ENCODE peak calls at places on chromosomes 16 and 17, in eight cellular contexts. J, R, U, W, F, T, L and K are unnamed samples.
A peak's percentile ranks its signal among the peaks of the same experiment; 100 is the strongest.

GRCh38 chr17:82350182-82351030 is 8.6 kb upstream of the TEX19 start:
- DNase-seq in J (peak; percentile 66), R (no peak), U (no peak), W (no peak), F (peak; percentile 96), T (peak; percentile 48), L (no peak), K (no peak)

GRCh38 chr17:83103200-83103937 is 24.0 kb downstream of the METRNL start:
- DNase-seq in J (peak; percentile 87), R (no peak), U (peak; percentile 78), W (no peak), F (no peak), T (no peak), L (peak; percentile 75), K (peak; percentile 49)

GRCh38 chr17:22266231-22266630 is 573.9 kb downstream of the KCNJ18 start:
- DNase-seq in J (no peak), R (no peak), U (no peak), W (no peak), F (no peak), T (no peak), L (peak; percentile 71), K (no peak)

GRCh38 chr17:6328279-6328678 is 106.6 kb downstream of the AIPL1 start:
- DNase-seq in J (no peak), R (no peak), U (no peak), W (no peak), F (no peak), T (no peak), L (no peak), K (peak; percentile 7)

GRCh38 chr16:62966626-62967025 is 930.4 kb upstream of the CDH8 start:
- DNase-seq in J (no peak), R (no peak), U (no peak), W (no peak), F (no peak), T (no peak), L (no peak), K (no peak)

GRCh38 chr17:50956750-50957523 is 90.8 kb upstream of the TOB1 start:
- DNase-seq in J (peak; percentile 85), R (peak; percentile 58), U (peak; percentile 76), W (no peak), F (peak; percentile 35), T (peak; percentile 74), L (peak; percentile 75), K (peak; percentile 72)

GRCh38 chr17:19335951-19336631 is 26.4 kb downstream of the B9D1 start:
- DNase-seq in J (peak; percentile 43), R (no peak), U (no peak), W (no peak), F (no peak), T (peak; percentile 12), L (no peak), K (no peak)

GRCh38 chr16:47037396-47037745 is 63.9 kb upstream of the DNAJA2 start:
- DNase-seq in J (peak; percentile 53), R (no peak), U (peak; percentile 7), W (no peak), F (peak; percentile 6), T (peak; percentile 27), L (no peak), K (peak; percentile 30)

GRCh38 chr16:57830890-57831484 is 28.7 kb upstream of the KIFC3 start:
- DNase-seq in J (peak; percentile 71), R (no peak), U (no peak), W (no peak), F (no peak), T (no peak), L (no peak), K (no peak)

GRCh38 chr16:57826706-57827625 is 24.7 kb upstream of the KIFC3 start:
- DNase-seq in J (peak; percentile 71), R (no peak), U (peak; percentile 81), W (no peak), F (no peak), T (no peak), L (no peak), K (no peak)

GRCh38 chr16:57826040-57826434 is 23.7 kb upstream of the KIFC3 start:
- DNase-seq in J (no peak), R (no peak), U (no peak), W (no peak), F (no peak), T (no peak), L (no peak), K (no peak)

GRCh38 chr16:57828272-57829161 is 26.2 kb upstream of the KIFC3 start:
- DNase-seq in J (no peak), R (no peak), U (no peak), W (no peak), F (no peak), T (no peak), L (no peak), K (no peak)

DNA sequence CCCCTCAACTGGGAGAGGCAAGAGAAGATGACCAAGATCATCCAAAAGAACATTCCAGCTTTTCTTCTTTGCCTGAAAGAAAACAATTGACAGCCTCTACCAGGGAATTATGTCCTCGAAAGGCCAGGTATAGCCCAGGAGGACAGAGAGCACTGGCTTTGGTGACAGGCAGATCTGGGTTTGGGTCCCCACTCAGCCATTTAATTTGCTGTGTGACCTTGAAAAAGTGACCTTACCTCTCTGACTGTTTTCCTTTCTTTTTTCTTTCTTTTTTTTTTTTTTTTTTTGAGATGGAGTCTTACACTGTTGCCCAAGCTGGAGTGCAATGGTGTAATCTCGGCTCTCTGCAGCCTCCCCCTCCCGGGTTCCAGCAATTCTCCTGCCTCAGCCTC is 27.7 kb upstream of the KIFC3 start:
- DNase-seq in J (no peak), R (no peak), U (no peak), W (no peak), F (no peak), T (no peak), L (no peak), K (no peak)
- H3K4me1 ChIP-seq in J (no peaks in the 10 kb centered on the region), R (peaks cover 3% of the 10 kb centered on the region), U (peaks cover 46% of the 10 kb centered on the region), W (no peaks in the 10 kb centered on the region), F (no peaks in the 10 kb centered on the region), T (no peaks in the 10 kb centered on the region), L (peaks cover 5% of the 10 kb centered on the region), K (peaks cover 6% of the 10 kb centered on the region)

GRCh38 chr16:75458439-75458838 is 6.0 kb downstream of the TMEM170A start:
- DNase-seq in J (peak; percentile 42), R (no peak), U (no peak), W (no peak), F (no peak), T (no peak), L (no peak), K (no peak)

GRCh38 chr16:75458029-75458428 is 6.5 kb downstream of the TMEM170A start:
- DNase-seq in J (no peak), R (no peak), U (no peak), W (no peak), F (no peak), T (no peak), L (no peak), K (no peak)

GRCh38 chr16:75457485-75458021 is 6.9 kb downstream of the TMEM170A start:
- DNase-seq in J (peak; percentile 27), R (no peak), U (no peak), W (no peak), F (no peak), T (no peak), L (no peak), K (no peak)

GRCh38 chr16:75456971-75457370 is 7.5 kb downstream of the TMEM170A start:
- DNase-seq in J (no peak), R (no peak), U (peak; percentile 24), W (no peak), F (no peak), T (no peak), L (no peak), K (no peak)

DNA sequence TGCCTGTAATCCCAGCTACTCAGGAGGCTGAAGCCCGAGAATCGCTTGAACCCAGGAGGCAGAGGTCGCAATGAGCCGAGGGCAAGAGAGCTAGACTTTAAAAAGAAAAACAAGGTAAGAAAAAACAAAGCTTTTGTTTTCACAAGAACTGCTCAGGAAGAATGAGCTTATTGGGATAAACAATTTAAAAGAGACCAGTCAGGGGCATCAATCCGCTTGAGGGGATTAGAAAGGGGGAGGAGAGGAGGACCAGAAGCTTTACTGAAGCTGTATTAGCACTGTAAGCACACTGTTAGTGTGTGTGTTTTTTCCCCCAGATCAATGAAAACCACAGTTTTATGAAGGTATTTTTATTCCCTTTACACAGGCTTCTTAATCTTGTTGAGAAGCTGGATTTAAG is 8.8 kb downstream of the TMEM170A start:
- DNase-seq in J (no peak), R (no peak), U (no peak), W (no peak), F (no peak), T (no peak), L (no peak), K (no peak)
- H3K4me1 ChIP-seq in J (no peaks in the 10 kb centered on the region), R (peaks cover 9% of the 10 kb centered on the region), U (peaks cover 53% of the 10 kb centered on the region), W (no peaks in the 10 kb centered on the region), F (no peaks in the 10 kb centered on the region), T (peaks cover 3% of the 10 kb centered on the region), L (no peaks in the 10 kb centered on the region), K (peaks cover 4% of the 10 kb centered on the region)

DNA sequence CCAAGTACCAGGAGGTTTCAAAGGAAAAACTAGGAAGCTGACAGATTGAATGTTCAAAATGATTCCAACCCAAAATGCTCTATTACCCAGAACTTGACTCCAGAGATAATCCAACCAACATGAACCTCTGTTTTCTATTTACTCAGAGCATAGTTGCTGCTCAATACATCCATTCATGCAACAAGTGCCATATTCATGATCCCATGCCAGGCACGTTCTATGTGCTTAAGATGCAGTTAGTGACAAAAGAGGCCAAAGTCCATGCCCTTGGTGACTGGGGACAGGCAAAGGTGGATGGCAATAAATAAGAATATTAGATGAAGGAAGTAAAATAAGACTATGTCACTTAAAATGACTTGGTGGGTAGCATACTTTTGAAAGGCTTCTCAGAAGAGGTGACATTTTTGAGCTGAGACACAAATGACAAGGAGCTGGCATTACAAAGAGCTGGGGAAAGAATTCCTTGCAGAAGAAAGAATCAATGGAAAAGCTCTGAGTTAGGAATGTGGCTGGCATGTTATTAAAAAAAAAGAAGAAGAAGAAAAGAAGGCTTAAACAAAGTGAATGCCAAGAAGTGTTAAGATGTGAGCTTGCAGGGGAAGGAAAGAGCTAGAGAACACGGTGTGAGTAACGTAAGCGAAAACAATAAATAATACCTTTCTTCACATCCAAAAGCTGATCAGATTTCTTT is 34.5 kb downstream of the TOX3 start:
- DNase-seq in J (no peak), R (no peak), U (no peak), W (no peak), F (no peak), T (no peak), L (no peak), K (no peak)
- H3K4me1 ChIP-seq in J (no peaks in the 10 kb centered on the region), R (no peaks in the 10 kb centered on the region), U (no peaks in the 10 kb centered on the region), W (no peaks in the 10 kb centered on the region), F (no peaks in the 10 kb centered on the region), T (no peaks in the 10 kb centered on the region), L (no peaks in the 10 kb centered on the region), K (peaks cover 14% of the 10 kb centered on the region)

GRCh38 chr17:27571563-27572129 is 59.3 kb upstream of the LGALS9 start:
- DNase-seq in J (no peak), R (no peak), U (no peak), W (no peak), F (no peak), T (no peak), L (no peak), K (no peak)

GRCh38 chr17:27569257-27569722 is 61.7 kb upstream of the LGALS9 start:
- DNase-seq in J (peak; percentile 61), R (no peak), U (peak; percentile 67), W (no peak), F (no peak), T (peak; percentile 66), L (peak; percentile 64), K (peak; percentile 35)

GRCh38 chr17:27568811-27569210 is 62.2 kb upstream of the LGALS9 start:
- DNase-seq in J (no peak), R (no peak), U (no peak), W (no peak), F (no peak), T (no peak), L (no peak), K (no peak)

GRCh38 chr17:27570578-27570914 is 60.4 kb upstream of the LGALS9 start:
- DNase-seq in J (no peak), R (no peak), U (no peak), W (no peak), F (no peak), T (no peak), L (no peak), K (no peak)

GRCh38 chr17:27569884-27570577 is 61.0 kb upstream of the LGALS9 start:
- DNase-seq in J (peak; percentile 63), R (no peak), U (peak; percentile 59), W (no peak), F (no peak), T (no peak), L (peak; percentile 50), K (no peak)
- H3K4me1 ChIP-seq in J (no peaks in the 10 kb centered on the region), R (peaks cover 14% of the 10 kb centered on the region), U (peaks cover 87% of the 10 kb centered on the region), W (no peaks in the 10 kb centered on the region), F (no peaks in the 10 kb centered on the region), T (peaks cover 4% of the 10 kb centered on the region), L (peaks cover 29% of the 10 kb centered on the region), K (peaks cover 32% of the 10 kb centered on the region)